ENCODE peak calls at places on chromosomes 5 and 9, in four cellular contexts. E is HCT116, M is pancreas, A is stomach. H is an unnamed sample.

GRCh38 chr5:94660506-94660905 is 42.0 kb downstream of the SLF1 start:
- DNase-seq in A (no peak), M (no peak), E (no peak), H (no peak)

GRCh38 chr9:94927048-94927761 is 200.7 kb downstream of the AOPEP start:
- DNase-seq in M (no peak), A (no peak), E (no peak), H (no peak)

GRCh38 chr5:151218177-151218576 is 5.7 kb downstream of the CCDC69 start:
- DNase-seq in A (no peak), E (no peak), M (no peak), H (no peak)

GRCh38 chr5:170067152-170067551 is 38.5 kb upstream of the FOXI1 start:
- DNase-seq in M (no peak), A (no peak), E (no peak), H (no peak)

GRCh38 chr5:114412509-114413171 is 50.8 kb downstream of the KCNN2 start:
- DNase-seq in E (peak; percentile 12), A (no peak), M (no peak), H (no peak)

GRCh38 chr9:92001244-92001643 is 51.2 kb upstream of the ROR2 start:
- DNase-seq in A (no peak), E (no peak), M (no peak), H (no peak)

GRCh38 chr5:64331597-64332277 is 166.1 kb downstream of the RNF180 start:
- DNase-seq in E (no peak), A (peak; percentile 73), M (no peak), H (peak; percentile 93)

GRCh38 chr9:27451207-27451792 is 72.8 kb upstream of the IFNK start:
- DNase-seq in E (no peak), A (no peak), M (no peak), H (no peak)

GRCh38 chr9:136996361-136997281 is at the start of gene CLIC3:
- DNase-seq in M (no peak), A (peak; percentile 73), E (no peak), H (peak; percentile 92)

GRCh38 chr5:10695055-10695649 is 65.9 kb downstream of the DAP start:
- DNase-seq in M (peak; percentile 80), A (peak; percentile 86), E (no peak), H (peak; percentile 93)

GRCh38 chr5:123708074-123708806 is 196.3 kb downstream of the CSNK1G3 start:
- DNase-seq in E (no peak), M (no peak), A (no peak), H (no peak)

GRCh38 chr9:135575995-135576631 is 14.6 kb downstream of the PAEP start:
- DNase-seq in E (no peak), A (peak; percentile 20), M (no peak), H (no peak)

GRCh38 chr9:1708215-1708614 is 306.9 kb upstream of the SMARCA2 start:
- DNase-seq in E (no peak), M (no peak), A (no peak), H (no peak)

GRCh38 chr9:128143409-128144238 is 5.6 kb upstream of the LCN2 start:
- DNase-seq in E (no peak), M (no peak), A (no peak), H (no peak)

GRCh38 chr5:100900796-100901731 is 2.0 kb downstream of the ST8SIA4 start:
- DNase-seq in E (no peak), M (peak; percentile 58), A (peak; percentile 70), H (peak; percentile 44)

GRCh38 chr5:69517763-69518212 is 25.2 kb downstream of the OCLN start:
- DNase-seq in A (no peak), E (no peak), M (peak; percentile 35), H (peak; percentile 22)

GRCh38 chr5:106314221-106314824 is 1356.4 kb downstream of the EFNA5 start:
- DNase-seq in M (no peak), A (no peak), E (no peak), H (no peak)

GRCh38 chr9:137027369-137028012 is 546 bp downstream of the ABCA2 start:
- DNase-seq in M (no peak), E (no peak), A (no peak), H (peak; percentile 50)

GRCh38 chr9:100477221-100477620 is 4.3 kb downstream of the TMEFF1 start:
- DNase-seq in E (no peak), A (no peak), M (no peak), H (no peak)

GRCh38 chr5:100722657-100723056 is 180.4 kb downstream of the ST8SIA4 start:
- DNase-seq in A (no peak), E (no peak), M (no peak), H (no peak)

GRCh38 chr5:92309336-92309991 is 926.3 kb upstream of the ARRDC3 start:
- DNase-seq in A (no peak), E (peak; percentile 13), M (no peak), H (no peak)

GRCh38 chr5:81755320-81755719 is 4.4 kb upstream of the SSBP2 start:
- DNase-seq in E (peak; percentile 47), M (peak; percentile 31), A (peak; percentile 52), H (peak; percentile 71)

GRCh38 chr5:68215888-68216736 is 556 bp downstream of the PIK3R1 start:
- DNase-seq in M (peak; percentile 62), A (peak; percentile 48), E (no peak), H (peak; percentile 56)

GRCh38 chr5:83518676-83519075 is 47.1 kb downstream of the VCAN start:
- DNase-seq in M (no peak), A (no peak), E (no peak), H (no peak)

GRCh38 chr5:96819806-96820205 is 12.1 kb upstream of the ERAP1 start:
- DNase-seq in E (no peak), A (no peak), M (no peak), H (no peak)

GRCh38 chr9:35906923-35907699 is 1.1 kb downstream of the HRCT1 start:
- DNase-seq in M (no peak), A (no peak), E (no peak), H (peak; percentile 90)

GRCh38 chr5:150452914-150453313 is 3.4 kb upstream of the RPS14 start:
- DNase-seq in E (no peak), M (no peak), A (no peak), H (no peak)

GRCh38 chr5:81253875-81254274 is 20.8 kb downstream of the CKMT2 start:
- DNase-seq in E (no peak), A (no peak), M (no peak), H (no peak)

GRCh38 chr5:64074533-64074932 is 91.1 kb upstream of the RNF180 start:
- DNase-seq in M (no peak), A (no peak), E (no peak), H (no peak)

DNA sequence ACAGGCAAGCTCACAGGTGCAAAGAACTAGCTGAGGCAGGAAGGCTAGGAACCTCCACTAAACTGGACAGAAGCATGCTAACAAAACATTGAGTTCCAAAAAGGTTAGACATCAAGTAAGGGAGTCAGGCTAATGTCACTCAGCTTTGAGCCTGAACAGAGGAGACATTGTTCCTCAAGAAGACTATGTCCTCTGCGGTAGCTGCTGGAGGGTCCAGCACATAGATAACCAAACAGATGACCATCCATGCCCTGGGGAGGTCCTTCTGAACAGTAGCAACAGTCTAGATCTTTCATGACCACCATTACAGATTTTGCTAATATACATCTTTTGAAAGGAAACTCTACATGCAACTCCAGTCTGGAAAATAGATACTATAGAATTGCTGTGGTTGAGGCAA is 57.7 kb downstream of the CYSTM1 start:
- DNase-seq in A (no peak), M (no peak), E (no peak), H (no peak)
- H3K27ac ChIP-seq in A (no peak overlapping the region), M (no peak overlapping the region), E (no peak overlapping the region), H (no peak overlapping the region)

DNA sequence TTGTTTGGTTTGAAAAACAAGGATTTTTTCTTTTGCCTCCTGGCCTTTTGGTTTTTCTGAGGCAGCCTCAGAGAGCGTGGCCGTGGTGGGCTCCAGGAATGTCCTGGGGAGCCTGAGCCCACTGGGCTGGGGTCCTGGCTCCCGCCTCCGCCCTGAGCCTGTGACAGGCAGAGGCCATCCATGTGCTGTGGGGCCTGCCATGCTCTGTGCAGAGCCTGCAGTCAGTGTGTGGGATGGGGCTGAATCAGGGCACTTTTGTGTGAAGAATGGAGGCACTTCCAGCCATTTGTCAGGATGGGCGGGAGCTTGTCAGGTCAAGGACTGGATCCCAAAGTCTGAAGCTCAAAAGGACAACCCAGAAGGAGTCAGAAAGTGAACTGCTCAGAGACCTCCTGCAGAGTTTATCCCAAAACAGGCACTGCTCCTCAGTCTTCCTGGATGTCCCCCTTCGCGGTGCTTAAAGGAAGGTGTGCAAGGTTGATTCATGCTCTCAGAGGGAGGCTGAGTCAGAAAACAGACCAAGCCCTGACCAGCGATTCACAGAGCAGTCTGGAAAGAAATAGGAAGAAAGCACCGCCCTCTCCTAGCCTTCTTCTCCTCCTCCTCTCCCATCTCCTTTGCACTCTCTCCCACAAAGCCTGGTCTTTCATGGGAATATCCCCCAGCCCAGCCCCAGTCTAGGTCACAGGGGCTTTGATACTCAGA is 53.2 kb downstream of the MVB12B start:
- DNase-seq in M (no peak), A (no peak), E (no peak), H (no peak)
- H3K4me1 ChIP-seq in M (no peaks in the 10 kb centered on the region), A (peaks cover 32% of the 10 kb centered on the region), E (peaks cover 12% of the 10 kb centered on the region), H (no peaks in the 10 kb centered on the region)

GRCh38 chr9:109118802-109119438 is 827 bp downstream of the TMEM245 start:
- DNase-seq in A (no peak), M (no peak), E (no peak), H (peak; percentile 32)

GRCh38 chr9:109119439-109120203 is at the start of gene TMEM245:
- DNase-seq in M (peak; percentile 98), A (peak; percentile 96), E (peak; percentile 99), H (peak; percentile 98)

GRCh38 chr9:109122726-109123621 is 3.2 kb upstream of the TMEM245 start:
- DNase-seq in E (no peak), M (no peak), A (no peak), H (no peak)

GRCh38 chr9:109120204-109120789 is 550 bp upstream of the TMEM245 start:
- DNase-seq in A (no peak), M (no peak), E (no peak), H (no peak)

DNA sequence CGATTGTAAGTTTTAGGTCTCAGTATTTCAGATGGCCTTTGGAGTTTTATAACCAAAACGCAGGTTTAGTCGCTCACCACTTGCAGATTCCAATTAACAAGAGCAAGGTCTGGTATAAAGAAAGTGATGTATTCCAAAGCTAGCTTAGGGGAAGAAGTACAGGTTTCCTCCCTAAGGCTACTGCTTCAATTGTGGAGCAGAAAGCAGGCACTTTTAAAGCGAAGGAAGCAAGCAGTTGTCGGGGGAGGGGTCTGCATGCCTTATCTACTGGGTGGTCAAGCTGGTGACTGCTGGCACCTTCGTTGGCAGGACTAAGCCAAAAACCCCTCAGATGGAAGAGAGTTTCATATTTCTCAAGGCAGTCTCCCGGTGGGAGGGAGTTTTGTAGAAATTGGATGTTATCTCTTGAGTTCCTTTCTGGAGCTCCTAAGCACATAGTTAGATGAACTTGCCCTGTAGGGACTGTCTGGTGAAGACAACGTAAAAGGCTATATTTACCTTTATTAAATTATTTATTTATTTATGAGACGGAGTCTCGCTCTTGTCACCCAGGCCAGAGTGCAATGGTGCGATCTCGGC is 1.6 kb upstream of the TMEM245 start:
- DNase-seq in A (no peak), E (no peak), M (no peak), H (no peak)
- H3K27ac ChIP-seq in A (no peak overlapping the region), E (no peak overlapping the region), M (no peak overlapping the region), H (no peak overlapping the region)

DNA sequence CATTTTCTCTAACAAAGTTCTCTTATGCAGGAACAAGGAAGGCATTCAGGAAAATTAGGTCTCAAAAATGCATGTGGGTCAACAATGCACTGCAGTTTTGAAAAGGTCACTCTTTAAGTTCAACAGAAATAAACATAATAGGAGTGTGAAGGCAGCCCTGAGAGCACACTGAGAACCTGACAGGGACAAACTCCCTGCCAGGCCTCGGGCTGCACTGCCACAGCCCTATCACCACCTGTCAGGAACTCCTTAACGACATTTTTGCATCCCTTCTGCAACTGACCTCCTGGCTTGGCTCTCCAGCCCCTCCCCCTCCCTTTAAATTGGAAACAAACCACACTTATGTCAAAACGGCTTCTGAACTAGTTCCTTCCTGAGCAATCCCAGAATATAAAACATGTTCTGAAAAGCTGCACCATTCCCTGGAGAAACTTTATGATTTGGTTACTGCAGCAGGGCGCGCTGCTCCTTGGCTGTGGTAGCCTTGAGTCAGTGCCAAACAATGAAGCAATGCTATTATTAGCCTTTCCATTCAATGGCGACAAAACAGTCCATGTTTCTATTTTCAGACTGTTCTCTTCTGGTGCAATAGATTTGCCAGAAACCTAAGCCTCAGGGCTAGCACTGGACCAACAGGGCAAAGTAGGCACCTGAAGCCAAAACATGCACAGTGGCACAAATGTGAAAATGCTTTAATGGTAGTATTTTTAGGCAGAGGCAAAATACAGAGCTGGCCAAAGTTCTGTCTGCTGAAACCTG is 160.1 kb upstream of the ZNF608 start:
- DNase-seq in M (peak; percentile 77), A (peak; percentile 62), E (no peak), H (peak; percentile 62)
- H3K4me1 ChIP-seq in M (peaks cover 40% of the 10 kb centered on the region), A (peaks cover 56% of the 10 kb centered on the region), E (peaks cover 19% of the 10 kb centered on the region), H (peaks cover 38% of the 10 kb centered on the region)

H was measured in thyroid gland.